ENCODE peak calls at places on chromosomes 5 and 9, in six cellular contexts. O is activated effector memory CD4-positive, alpha-beta T cell treated with anti-CD3 and anti-CD28 coated beads, Interleukin-2, amount 50 U/mL, for 16 hours; B is COR-L47; W is H7; S is cerebellum; Q is H1. J is an unnamed sample.

GRCh38 chr5:7436521-7436920 is 40.6 kb downstream of the ADCY2 start:
- DNase-seq in O (no peak), B (no peak), W (no peak), S (no peak), Q (no peak), J (no peak)

GRCh38 chr5:116524051-116524450 is 50.6 kb downstream of the SEMA6A start:
- DNase-seq in O (no peak), B (no peak), W (no peak), S (no peak), Q (no peak), J (no peak)

GRCh38 chr5:93349613-93350012 is 231.4 kb downstream of the NR2F1-AS1 start:
- DNase-seq in O (no peak), B (no peak), W (no peak), S (no peak), Q (no peak), J (no peak)

GRCh38 chr9:121450241-121450640 is 49.4 kb downstream of the GGTA1 start:
- DNase-seq in O (no peak), B (no peak), W (no peak), S (no peak), Q (no peak), J (peak)

GRCh38 chr9:36877239-36877638 is 156.8 kb downstream of the PAX5 start:
- DNase-seq in O (no peak), B (no peak), W (no peak), S (no peak), Q (no peak), J (no peak)

GRCh38 chr5:1099931-1100651 is 11.8 kb downstream of the SLC12A7 start:
- DNase-seq in O (no peak), B (no peak), W (peak), S (no peak), Q (no peak), J (peak)

GRCh38 chr9:133943781-133944745 is 48.1 kb downstream of the VAV2 start:
- DNase-seq in O (no peak), B (no peak), W (no peak), S (no peak), Q (no peak), J (no peak)

GRCh38 chr5:132979367-132979935 is 16.0 kb upstream of the AFF4 start:
- DNase-seq in O (no peak), B (no peak), W (no peak), S (no peak), Q (no peak), J (no peak)

GRCh38 chr9:92299116-92299515 is 5.6 kb upstream of the IARS1 start:
- DNase-seq in O (no peak), B (no peak), W (no peak), S (no peak), Q (no peak), J (no peak)

GRCh38 chr9:98992885-98993569 is 49.3 kb downstream of the COL15A1 start:
- DNase-seq in O (no peak), B (no peak), W (no peak), S (no peak), Q (no peak), J (peak)

GRCh38 chr5:141618030-141618803 is 583 bp downstream of the DIAPH1 start:
- DNase-seq in O (peak), B (peak), W (peak), S (peak), Q (no peak), J (peak)

GRCh38 chr5:39760385-39761198 is 335.8 kb upstream of the DAB2 start:
- DNase-seq in O (no peak), B (no peak), W (no peak), S (no peak), Q (no peak), J (no peak)

GRCh38 chr9:15755660-15756059 is 202.8 kb downstream of the CCDC171 start:
- DNase-seq in O (no peak), B (no peak), W (no peak), S (no peak), Q (no peak), J (no peak)

GRCh38 chr9:105502276-105502675 is 54.4 kb downstream of the FSD1L start:
- DNase-seq in O (no peak), B (no peak), W (no peak), S (no peak), Q (no peak), J (no peak)

GRCh38 chr9:97808972-97809371 is 44.1 kb upstream of the FOXE1 start:
- DNase-seq in O (no peak), B (peak), W (no peak), S (no peak), Q (no peak), J (no peak)

GRCh38 chr9:111098661-111099060 is 60.4 kb upstream of the LPAR1 start:
- DNase-seq in O (no peak), B (no peak), W (no peak), S (no peak), Q (no peak), J (no peak)

GRCh38 chr5:133123297-133123696 is 71.5 kb downstream of the HSPA4 start:
- DNase-seq in O (peak), B (no peak), W (no peak), S (no peak), Q (no peak), J (no peak)

GRCh38 chr5:179749857-179750508 is 17.4 kb downstream of the MAML1 start:
- DNase-seq in O (peak), B (no peak), W (no peak), S (no peak), Q (no peak), J (no peak)

GRCh38 chr5:153970496-153970895 is 68.2 kb downstream of the FAM114A2 start:
- DNase-seq in O (no peak), B (no peak), W (no peak), S (peak), Q (no peak), J (no peak)

GRCh38 chr5:76742586-76742985 is 26.7 kb downstream of the F2R start:
- DNase-seq in O (no peak), B (no peak), W (no peak), S (no peak), Q (no peak), J (no peak)

GRCh38 chr5:32794086-32794485 is 83.0 kb downstream of the NPR3 start:
- DNase-seq in O (no peak), B (no peak), W (peak), S (no peak), Q (no peak), J (no peak)

GRCh38 chr5:176892663-176893062 is 6.5 kb downstream of the HK3 start:
- DNase-seq in O (peak), B (no peak), W (peak), S (no peak), Q (no peak), J (peak)

GRCh38 chr5:135227064-135228022 is 171.7 kb downstream of the MACROH2A1 start:
- DNase-seq in O (no peak), B (no peak), W (no peak), S (no peak), Q (no peak), J (no peak)

GRCh38 chr9:37141015-37141414 is 20.6 kb downstream of the ZCCHC7 start:
- DNase-seq in O (no peak), B (no peak), W (no peak), S (no peak), Q (no peak), J (no peak)

GRCh38 chr5:14724633-14725032 is 60.1 kb downstream of the OTULIN start:
- DNase-seq in O (no peak), B (no peak), W (no peak), S (no peak), Q (no peak), J (no peak)

GRCh38 chr9:135356796-135357195 is 122.8 kb upstream of the PPP1R26 start:
- DNase-seq in O (no peak), B (no peak), W (no peak), S (no peak), Q (no peak), J (no peak)

GRCh38 chr9:25677301-25678146 is 720 bp downstream of the TUSC1 start:
- DNase-seq in O (no peak), B (peak), W (peak), S (peak), Q (no peak), J (peak)

GRCh38 chr9:7266911-7267555 is 509.3 kb downstream of the KDM4C start:
- DNase-seq in O (no peak), B (peak), W (no peak), S (peak), Q (no peak), J (no peak)

GRCh38 chr9:107158321-107158720 is 124.8 kb upstream of the RAD23B start:
- DNase-seq in O (no peak), B (peak), W (peak), S (no peak), Q (peak), J (peak)

GRCh38 chr5:135149956-135150723 is 116.1 kb upstream of the PITX1 start:
- DNase-seq in O (peak), B (peak), W (no peak), S (no peak), Q (no peak), J (peak)

GRCh38 chr9:95061916-95062600 is 255.5 kb downstream of the FANCC start:
- DNase-seq in O (no peak), B (no peak), W (peak), S (no peak), Q (no peak), J (no peak)

GRCh38 chr9:94139672-94140417 is 55.6 kb downstream of the PTPDC1 start:
- DNase-seq in O (no peak), B (no peak), W (no peak), S (peak), Q (no peak), J (no peak)

GRCh38 chr5:59328801-59329296 is 564.7 kb downstream of the PDE4D start:
- DNase-seq in O (no peak), B (peak), W (peak), S (no peak), Q (no peak), J (peak)

GRCh38 chr5:7916171-7916804 is 47.3 kb downstream of the MTRR start:
- DNase-seq in O (no peak), B (no peak), W (no peak), S (no peak), Q (no peak), J (no peak)

GRCh38 chr9:126874546-126875314 is 14.3 kb downstream of the ZBTB34 start:
- DNase-seq in O (no peak), B (no peak), W (no peak), S (no peak), Q (no peak), J (no peak)

GRCh38 chr9:82404484-82405280 is 416.1 kb downstream of the SPATA31D1 start:
- DNase-seq in O (no peak), B (no peak), W (no peak), S (no peak), Q (no peak), J (no peak)

GRCh38 chr9:113624721-113625120 is 161.2 kb downstream of the RGS3 start:
- DNase-seq in O (peak), B (no peak), W (no peak), S (no peak), Q (no peak), J (peak)

GRCh38 chr9:22203371-22204138 is 194.4 kb upstream of the CDKN2B start:
- DNase-seq in O (no peak), B (no peak), W (no peak), S (no peak), Q (no peak), J (no peak)

J was measured in islet precursor cell.